ENCODE peak calls at places on chromosomes 11 and 22, in nine cellular contexts. One of them, this sample, is unnamed.

GRCh38 chr22:26276530-26277200 is 107.4 kb downstream of the SEZ6L start:
- DNase-seq in HCT116: no peak
- DNase-seq in ovary: no peak
- DNase-seq in GM12891: no peak
- DNase-seq in transverse colon: no peak
- DNase-seq in right lobe of liver: no peak
- DNase-seq in Peyer's patch: no peak
- DNase-seq in esophagus squamous epithelium: no peak
- DNase-seq in A549: no peak
- DNase-seq in this sample: no peak

GRCh38 chr11:72732329-72732728 is 19.9 kb downstream of the ARAP1 start:
- DNase-seq in esophagus squamous epithelium: no peak
- DNase-seq in Peyer's patch: no peak
- DNase-seq in HCT116: no peak
- DNase-seq in GM12891: no peak
- DNase-seq in right lobe of liver: no peak
- DNase-seq in ovary: no peak
- DNase-seq in A549: no peak
- DNase-seq in transverse colon: no peak
- DNase-seq in this sample: no peak

GRCh38 chr22:43862074-43862881 is at the start of gene SULT4A1:
- DNase-seq in HCT116: peak
- DNase-seq in right lobe of liver: peak
- DNase-seq in ovary: peak
- DNase-seq in Peyer's patch: peak
- DNase-seq in GM12891: no peak
- DNase-seq in A549: no peak
- DNase-seq in esophagus squamous epithelium: no peak
- DNase-seq in transverse colon: no peak
- DNase-seq in this sample: peak

GRCh38 chr11:57387284-57388030 is 3.0 kb downstream of the PRG2 start:
- DNase-seq in GM12891: no peak
- DNase-seq in ovary: no peak
- DNase-seq in HCT116: no peak
- DNase-seq in esophagus squamous epithelium: no peak
- DNase-seq in Peyer's patch: no peak
- DNase-seq in transverse colon: no peak
- DNase-seq in right lobe of liver: no peak
- DNase-seq in A549: no peak
- DNase-seq in this sample: peak

GRCh38 chr11:12117200-12117995 is 7.0 kb downstream of the MICAL2 start:
- DNase-seq in right lobe of liver: no peak
- DNase-seq in esophagus squamous epithelium: no peak
- DNase-seq in GM12891: no peak
- DNase-seq in HCT116: no peak
- DNase-seq in A549: no peak
- DNase-seq in ovary: peak
- DNase-seq in Peyer's patch: no peak
- DNase-seq in transverse colon: no peak
- DNase-seq in this sample: peak

GRCh38 chr11:78010755-78011154 is 12.3 kb downstream of the KCTD14 start:
- DNase-seq in right lobe of liver: no peak
- DNase-seq in A549: no peak
- DNase-seq in GM12891: no peak
- DNase-seq in Peyer's patch: no peak
- DNase-seq in transverse colon: no peak
- DNase-seq in HCT116: no peak
- DNase-seq in esophagus squamous epithelium: no peak
- DNase-seq in ovary: no peak
- DNase-seq in this sample: no peak

GRCh38 chr11:119907122-119907933 is 178.3 kb upstream of the NECTIN1 start:
- DNase-seq in HCT116: no peak
- DNase-seq in transverse colon: peak
- DNase-seq in right lobe of liver: peak
- DNase-seq in A549: no peak
- DNase-seq in GM12891: no peak
- DNase-seq in Peyer's patch: no peak
- DNase-seq in ovary: no peak
- DNase-seq in esophagus squamous epithelium: no peak
- DNase-seq in this sample: no peak

GRCh38 chr22:44445731-44446130 is 52.3 kb downstream of the RTL6 start:
- DNase-seq in right lobe of liver: no peak
- DNase-seq in A549: no peak
- DNase-seq in transverse colon: no peak
- DNase-seq in esophagus squamous epithelium: no peak
- DNase-seq in Peyer's patch: peak
- DNase-seq in HCT116: no peak
- DNase-seq in GM12891: no peak
- DNase-seq in ovary: no peak
- DNase-seq in this sample: no peak

GRCh38 chr22:25661067-25661466 is 80.9 kb upstream of the MYO18B start:
- DNase-seq in ovary: no peak
- DNase-seq in GM12891: no peak
- DNase-seq in Peyer's patch: no peak
- DNase-seq in HCT116: no peak
- DNase-seq in A549: no peak
- DNase-seq in esophagus squamous epithelium: no peak
- DNase-seq in transverse colon: no peak
- DNase-seq in right lobe of liver: no peak
- DNase-seq in this sample: peak

GRCh38 chr11:32374261-32374711 is 61.1 kb downstream of the WT1 start:
- DNase-seq in HCT116: peak
- DNase-seq in Peyer's patch: no peak
- DNase-seq in esophagus squamous epithelium: no peak
- DNase-seq in GM12891: peak
- DNase-seq in transverse colon: peak
- DNase-seq in ovary: peak
- DNase-seq in A549: peak
- DNase-seq in right lobe of liver: no peak
- DNase-seq in this sample: peak

GRCh38 chr22:49970528-49971231 is 10.1 kb downstream of the PIM3 start:
- DNase-seq in esophagus squamous epithelium: peak
- DNase-seq in right lobe of liver: peak
- DNase-seq in HCT116: peak
- DNase-seq in A549: peak
- DNase-seq in transverse colon: peak
- DNase-seq in Peyer's patch: peak
- DNase-seq in GM12891: peak
- DNase-seq in ovary: peak
- DNase-seq in this sample: peak
- TF ChIP-seq POLR2A in esophagus squamous epithelium: peak
- TF ChIP-seq POLR2A in right lobe of liver: peak
- TF ChIP-seq POLR2A in HCT116: peak
- TF ChIP-seq POLR2A in A549: peak
- TF ChIP-seq POLR2A in transverse colon: peak
- TF ChIP-seq POLR2A in Peyer's patch: peak
- TF ChIP-seq POLR2A in GM12891: peak
- TF ChIP-seq POLR2A in ovary: peak
- TF ChIP-seq POLR2A in this sample: peak

DNA sequence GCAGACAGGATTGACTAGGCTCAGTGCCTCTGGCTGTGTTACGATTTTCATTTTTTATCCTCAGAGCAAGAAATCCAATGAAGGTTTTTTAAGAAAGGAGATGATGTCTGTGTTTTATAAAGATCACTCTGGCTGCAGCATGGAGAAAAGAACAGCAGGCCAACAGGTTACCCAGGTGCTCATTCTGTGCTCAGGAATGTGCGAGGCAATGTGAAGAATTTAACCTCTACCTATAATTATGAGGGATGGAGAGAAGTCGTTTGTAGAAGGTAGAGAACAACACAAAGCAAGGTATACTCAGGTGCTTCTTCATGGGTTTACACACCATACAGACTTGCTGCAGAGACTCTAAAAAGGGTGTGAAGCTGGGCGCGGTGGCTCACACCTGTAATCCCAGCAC is 10.0 kb upstream of the RTCB start:
- DNase-seq in Peyer's patch: no peak
- DNase-seq in esophagus squamous epithelium: no peak
- DNase-seq in A549: no peak
- DNase-seq in HCT116: no peak
- DNase-seq in ovary: no peak
- DNase-seq in GM12891: no peak
- DNase-seq in transverse colon: no peak
- DNase-seq in right lobe of liver: no peak
- DNase-seq in this sample: no peak
- TF ChIP-seq POLR2A in Peyer's patch: no peak
- TF ChIP-seq POLR2A in esophagus squamous epithelium: no peak
- TF ChIP-seq POLR2A in A549: no peak
- TF ChIP-seq POLR2A in HCT116: no peak
- TF ChIP-seq POLR2A in ovary: no peak
- TF ChIP-seq POLR2A in GM12891: no peak
- TF ChIP-seq POLR2A in transverse colon: no peak
- TF ChIP-seq POLR2A in right lobe of liver: no peak
- TF ChIP-seq POLR2A in this sample: no peak

GRCh38 chr11:114281388-114281956 is 14.7 kb upstream of the NNMT start:
- DNase-seq in right lobe of liver: no peak
- DNase-seq in Peyer's patch: no peak
- DNase-seq in GM12891: no peak
- DNase-seq in ovary: no peak
- DNase-seq in HCT116: no peak
- DNase-seq in esophagus squamous epithelium: no peak
- DNase-seq in A549: no peak
- DNase-seq in transverse colon: no peak
- DNase-seq in this sample: no peak

GRCh38 chr11:114278342-114279065 is 17.7 kb upstream of the NNMT start:
- DNase-seq in A549: no peak
- DNase-seq in right lobe of liver: no peak
- DNase-seq in GM12891: no peak
- DNase-seq in transverse colon: no peak
- DNase-seq in HCT116: no peak
- DNase-seq in ovary: no peak
- DNase-seq in esophagus squamous epithelium: no peak
- DNase-seq in Peyer's patch: no peak
- DNase-seq in this sample: no peak

GRCh38 chr11:114282488-114282887 is 13.7 kb upstream of the NNMT start:
- DNase-seq in esophagus squamous epithelium: no peak
- DNase-seq in transverse colon: no peak
- DNase-seq in HCT116: no peak
- DNase-seq in GM12891: no peak
- DNase-seq in ovary: no peak
- DNase-seq in right lobe of liver: no peak
- DNase-seq in Peyer's patch: no peak
- DNase-seq in A549: no peak
- DNase-seq in this sample: no peak

GRCh38 chr11:114279778-114280532 is 16.2 kb upstream of the NNMT start:
- DNase-seq in right lobe of liver: no peak
- DNase-seq in transverse colon: no peak
- DNase-seq in GM12891: no peak
- DNase-seq in esophagus squamous epithelium: no peak
- DNase-seq in ovary: no peak
- DNase-seq in A549: no peak
- DNase-seq in Peyer's patch: no peak
- DNase-seq in HCT116: no peak
- DNase-seq in this sample: no peak

GRCh38 chr11:114280696-114281095 is 15.5 kb upstream of the NNMT start:
- DNase-seq in ovary: peak
- DNase-seq in right lobe of liver: peak
- DNase-seq in A549: peak
- DNase-seq in transverse colon: no peak
- DNase-seq in Peyer's patch: no peak
- DNase-seq in esophagus squamous epithelium: no peak
- DNase-seq in HCT116: peak
- DNase-seq in GM12891: no peak
- DNase-seq in this sample: peak
- TF ChIP-seq POLR2A in ovary: no peak
- TF ChIP-seq POLR2A in right lobe of liver: peak
- TF ChIP-seq POLR2A in A549: no peak
- TF ChIP-seq POLR2A in transverse colon: no peak
- TF ChIP-seq POLR2A in Peyer's patch: no peak
- TF ChIP-seq POLR2A in esophagus squamous epithelium: no peak
- TF ChIP-seq POLR2A in HCT116: no peak
- TF ChIP-seq POLR2A in GM12891: no peak
- TF ChIP-seq POLR2A in this sample: no peak

GRCh38 chr11:2387266-2387982 is 10.3 kb downstream of the CD81 start:
- DNase-seq in ovary: no peak
- DNase-seq in transverse colon: no peak
- DNase-seq in Peyer's patch: no peak
- DNase-seq in A549: no peak
- DNase-seq in esophagus squamous epithelium: no peak
- DNase-seq in right lobe of liver: no peak
- DNase-seq in HCT116: no peak
- DNase-seq in GM12891: no peak
- DNase-seq in this sample: no peak
- TF ChIP-seq POLR2A in ovary: no peak
- TF ChIP-seq POLR2A in transverse colon: no peak
- TF ChIP-seq POLR2A in Peyer's patch: no peak
- TF ChIP-seq POLR2A in A549: no peak
- TF ChIP-seq POLR2A in esophagus squamous epithelium: no peak
- TF ChIP-seq POLR2A in right lobe of liver: no peak
- TF ChIP-seq POLR2A in HCT116: no peak
- TF ChIP-seq POLR2A in GM12891: no peak
- TF ChIP-seq POLR2A in this sample: no peak

GRCh38 chr11:46286789-46287188 is 9.3 kb downstream of the CREB3L1 start:
- DNase-seq in esophagus squamous epithelium: no peak
- DNase-seq in ovary: no peak
- DNase-seq in HCT116: no peak
- DNase-seq in right lobe of liver: no peak
- DNase-seq in Peyer's patch: peak
- DNase-seq in A549: no peak
- DNase-seq in transverse colon: no peak
- DNase-seq in GM12891: no peak
- DNase-seq in this sample: no peak

GRCh38 chr11:46290021-46290420 is 12.6 kb downstream of the CREB3L1 start:
- DNase-seq in HCT116: no peak
- DNase-seq in ovary: peak
- DNase-seq in right lobe of liver: no peak
- DNase-seq in esophagus squamous epithelium: no peak
- DNase-seq in Peyer's patch: no peak
- DNase-seq in A549: no peak
- DNase-seq in GM12891: no peak
- DNase-seq in transverse colon: no peak
- DNase-seq in this sample: no peak

GRCh38 chr11:46285594-46286033 is 8.2 kb downstream of the CREB3L1 start:
- DNase-seq in right lobe of liver: no peak
- DNase-seq in esophagus squamous epithelium: no peak
- DNase-seq in A549: no peak
- DNase-seq in transverse colon: no peak
- DNase-seq in GM12891: no peak
- DNase-seq in ovary: peak
- DNase-seq in Peyer's patch: no peak
- DNase-seq in HCT116: no peak
- DNase-seq in this sample: no peak

GRCh38 chr11:46290598-46291309 is 13.3 kb downstream of the CREB3L1 start:
- DNase-seq in Peyer's patch: peak
- DNase-seq in A549: no peak
- DNase-seq in ovary: peak
- DNase-seq in HCT116: no peak
- DNase-seq in GM12891: no peak
- DNase-seq in transverse colon: peak
- DNase-seq in esophagus squamous epithelium: no peak
- DNase-seq in right lobe of liver: no peak
- DNase-seq in this sample: peak

DNA sequence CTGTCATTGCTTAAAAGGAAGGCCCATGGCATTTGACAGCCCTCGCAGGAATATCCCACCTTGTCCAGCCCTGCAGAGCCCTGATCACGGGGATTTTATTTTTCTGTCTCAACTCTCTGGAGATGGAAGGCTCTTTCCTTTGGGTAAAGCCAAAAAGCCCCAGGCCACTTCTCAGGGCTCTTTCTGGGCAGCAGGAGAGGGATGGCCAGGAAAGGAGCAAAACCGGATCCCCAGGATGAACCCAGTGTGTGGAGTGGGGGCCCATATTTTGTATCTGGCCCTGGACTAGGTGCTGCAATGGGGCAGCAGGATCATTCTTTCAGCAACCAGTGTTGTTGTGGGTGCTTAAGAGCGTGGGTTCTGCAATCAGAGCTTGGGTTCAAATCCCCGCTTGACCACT is 11.0 kb downstream of the CREB3L1 start:
- DNase-seq in ovary: no peak
- DNase-seq in HCT116: no peak
- DNase-seq in A549: no peak
- DNase-seq in GM12891: no peak
- DNase-seq in transverse colon: no peak
- DNase-seq in right lobe of liver: no peak
- DNase-seq in esophagus squamous epithelium: no peak
- DNase-seq in Peyer's patch: no peak
- DNase-seq in this sample: no peak
- TF ChIP-seq POLR2A in ovary: no peak
- TF ChIP-seq POLR2A in HCT116: no peak
- TF ChIP-seq POLR2A in A549: no peak
- TF ChIP-seq POLR2A in GM12891: no peak
- TF ChIP-seq POLR2A in transverse colon: no peak
- TF ChIP-seq POLR2A in right lobe of liver: no peak
- TF ChIP-seq POLR2A in esophagus squamous epithelium: no peak
- TF ChIP-seq POLR2A in Peyer's patch: no peak
- TF ChIP-seq POLR2A in this sample: no peak